ENCODE peak calls at places on chromosomes 6 and 20, in four cellular contexts. L is spleen, J is pancreas, W is left lung. F is an unnamed sample.

GRCh38 chr20:43662943-43663655 is 3.8 kb upstream of the MYBL2 start:
- DNase-seq in W (no peak), J (no peak), L (peak; percentile 32), F (no peak)

GRCh38 chr20:37406010-37406998 is 60.4 kb downstream of the SRC start:
- DNase-seq in L (no peak), W (peak; percentile 84), J (peak; percentile 50), F (peak; percentile 73)

GRCh38 chr6:168756009-168756634 is 315.1 kb downstream of the SMOC2 start:
- DNase-seq in W (no peak), J (no peak), L (no peak), F (no peak)

GRCh38 chr6:113122060-113122459 is 735.1 kb upstream of the MARCKS start:
- DNase-seq in W (no peak), L (no peak), J (no peak), F (no peak)

GRCh38 chr20:57399587-57400261 is 8.5 kb downstream of the RBM38 start:
- DNase-seq in J (peak; percentile 48), W (peak; percentile 65), L (peak; percentile 87), F (no peak)

GRCh38 chr6:144478487-144478886 is 193.4 kb downstream of the UTRN start:
- DNase-seq in W (no peak), L (no peak), J (no peak), F (no peak)

GRCh38 chr6:111865909-111866546 is 7.2 kb downstream of the FYN start:
- DNase-seq in L (no peak), J (no peak), W (no peak), F (no peak)

GRCh38 chr6:124881898-124882579 is 80.2 kb upstream of the RNF217 start:
- DNase-seq in W (no peak), L (no peak), J (no peak), F (no peak)

GRCh38 chr6:111586554-111586953 is 19.1 kb downstream of the TRAF3IP2 start:
- DNase-seq in J (no peak), L (no peak), W (no peak), F (no peak)

GRCh38 chr6:3227363-3228045 is at the start of gene TUBB2B:
- DNase-seq in W (peak; percentile 71), J (peak; percentile 78), L (no peak), F (no peak)

GRCh38 chr6:170080828-170081368 is 210.0 kb downstream of the DLL1 start:
- DNase-seq in W (peak; percentile 72), J (no peak), L (peak; percentile 64), F (no peak)

GRCh38 chr6:125251516-125252229 is 50.1 kb downstream of the HDDC2 start:
- DNase-seq in W (no peak), L (no peak), J (no peak), F (no peak)

GRCh38 chr6:138724015-138724414 is 49.6 kb upstream of the CCDC28A start:
- DNase-seq in J (no peak), L (no peak), W (no peak), F (no peak)

GRCh38 chr6:168877821-168878282 is 375.8 kb downstream of the THBS2 start:
- DNase-seq in W (no peak), L (no peak), J (no peak), F (no peak)

GRCh38 chr6:137923866-137924616 is 57.0 kb downstream of the TNFAIP3 start:
- DNase-seq in L (no peak), J (no peak), W (no peak), F (no peak)

GRCh38 chr6:103729658-103730057 is 1130.1 kb downstream of the HACE1 start:
- DNase-seq in L (no peak), J (no peak), W (no peak), F (no peak)

GRCh38 chr20:14673164-14673563 is 335.8 kb upstream of the FLRT3 start:
- DNase-seq in L (no peak), J (no peak), W (no peak), F (no peak)

GRCh38 chr6:162638931-162639574 is 88.5 kb downstream of the PRKN start:
- DNase-seq in W (no peak), L (no peak), J (no peak), F (no peak)

GRCh38 chr20:29873946-29874345 is 1383.5 kb upstream of the DEFB115 start:
- DNase-seq in W (peak; percentile 94), J (peak; percentile 94), L (peak; percentile 94), F (peak; percentile 41)

GRCh38 chr6:63380265-63380664 is 60.5 kb upstream of the LGSN start:
- DNase-seq in L (no peak), W (no peak), J (no peak), F (no peak)

GRCh38 chr6:124463271-124463670 is 499.0 kb upstream of the RNF217 start:
- DNase-seq in L (no peak), J (no peak), W (no peak), F (no peak)

GRCh38 chr20:8401491-8401890 is 269.4 kb downstream of the PLCB1 start:
- DNase-seq in L (no peak), J (no peak), W (no peak), F (no peak)

GRCh38 chr6:138499303-138499991 is at the start of gene NHSL1:
- DNase-seq in L (no peak), J (no peak), W (no peak), F (no peak)

GRCh38 chr6:28988536-28989415 is 16.3 kb downstream of the ZNF311 start:
- DNase-seq in L (peak; percentile 87), J (peak; percentile 70), W (peak; percentile 86), F (no peak)

GRCh38 chr6:2378891-2379652 is 133.7 kb upstream of the GMDS start:
- DNase-seq in W (no peak), L (no peak), J (no peak), F (no peak)

GRCh38 chr6:31558631-31559500 is 11.5 kb downstream of the NFKBIL1 start:
- DNase-seq in L (peak; percentile 88), J (no peak), W (peak; percentile 83), F (peak; percentile 58)

DNA sequence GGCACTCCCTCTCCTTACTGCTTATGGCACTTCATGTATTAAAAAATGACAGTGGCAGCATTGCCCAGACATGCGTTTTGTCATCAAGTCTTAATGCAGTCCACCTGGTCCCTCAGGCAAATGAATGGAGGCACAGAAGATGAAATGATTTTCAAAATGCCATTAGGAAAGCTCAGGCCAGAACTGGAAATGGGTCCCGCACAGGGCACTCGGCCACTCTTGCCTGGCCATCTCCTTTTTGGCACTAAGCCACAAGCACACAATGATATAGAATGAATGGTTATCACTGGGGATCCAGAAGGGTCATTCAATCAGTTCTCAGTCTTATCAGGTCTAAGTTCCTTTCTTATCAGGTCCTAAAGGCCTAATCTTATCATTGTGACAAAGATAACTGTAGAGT is 15.6 kb downstream of the MAS1 start:
- DNase-seq in J (no peak), L (no peak), W (no peak), F (no peak)
- H3K27ac ChIP-seq in J (no peak overlapping the region), L (no peak overlapping the region), W (no peak overlapping the region), F (no peak overlapping the region)

GRCh38 chr20:54172532-54172855 is 1.3 kb downstream of the CYP24A1 start:
- DNase-seq in W (no peak), L (no peak), J (no peak), F (no peak)
- H3K4me3 ChIP-seq in W (no peak overlapping the region), L (no peak overlapping the region), J (no peak overlapping the region), F (peak overlapping the region; percentile 40)

GRCh38 chr6:87700729-87701675 is 1.0 kb downstream of the AKIRIN2 start:
- DNase-seq in J (peak; percentile 85), W (peak; percentile 87), L (peak; percentile 92), F (no peak)
- TF ChIP-seq CTCF in J (no peak), W (no peak), L (no peak), F (no peak)

DNA sequence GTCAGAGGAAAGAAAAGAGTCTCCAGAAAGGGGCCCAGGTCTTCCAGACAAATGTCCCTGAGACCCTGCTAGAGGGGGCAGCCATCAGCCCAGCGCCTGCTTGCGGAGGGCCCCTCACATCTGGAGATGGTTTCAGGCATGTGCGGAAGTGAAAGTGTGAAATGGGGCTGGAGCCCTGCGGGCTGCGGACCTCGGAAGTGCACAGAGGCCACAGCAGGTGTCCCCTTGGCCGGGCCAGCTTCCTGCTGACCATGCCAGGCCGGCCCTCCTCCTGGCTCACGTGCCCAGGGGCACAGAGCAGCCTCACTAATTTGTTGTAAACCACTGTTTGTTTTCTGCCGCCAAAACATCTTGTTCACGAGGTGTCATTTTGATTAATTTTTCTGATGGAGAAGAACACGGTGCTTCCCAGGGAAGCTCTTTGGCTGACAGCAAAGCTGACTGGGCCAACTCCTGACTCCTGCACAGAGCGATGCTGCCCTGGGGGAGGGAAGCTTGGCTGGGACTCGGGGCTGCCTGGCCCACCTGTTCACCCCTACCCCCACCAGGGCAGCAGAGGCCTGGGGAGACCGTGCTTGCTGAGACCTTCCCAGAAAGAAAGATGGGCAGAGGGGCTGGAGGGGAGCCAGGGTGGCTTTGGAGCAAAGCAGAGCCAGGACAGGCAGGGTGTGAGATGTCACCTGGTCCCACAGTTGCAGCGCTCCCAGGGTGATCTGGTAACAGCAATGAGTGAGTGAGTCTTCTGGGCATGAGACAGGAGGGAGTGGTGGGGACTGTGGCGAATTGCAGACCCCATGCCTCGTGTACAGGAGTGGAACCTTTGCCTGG is 54.2 kb downstream of the BCAS4 start:
- DNase-seq in W (no peak), L (no peak), J (peak; percentile 83), F (no peak)
- H3K27ac ChIP-seq in W (no peak overlapping the region), L (no peak overlapping the region), J (peak overlapping the region; percentile 68), F (no peak overlapping the region)

GRCh38 chr6:27866370-27867050 is 45.7 kb downstream of the OR2B2 start:
- DNase-seq in W (no peak), J (no peak), L (no peak), F (no peak)
- H3K4me3 ChIP-seq in W (peak overlapping the region; percentile 52), J (no peak overlapping the region), L (peak overlapping the region; percentile 48), F (peak overlapping the region; percentile 76)

GRCh38 chr6:119119989-119120388 is 41.5 kb upstream of the FAM184A start:
- DNase-seq in J (no peak), W (no peak), L (no peak), F (no peak)

GRCh38 chr6:119112856-119113530 is 34.5 kb upstream of the FAM184A start:
- DNase-seq in W (no peak), L (no peak), J (no peak), F (no peak)

GRCh38 chr6:119110601-119111548 is 32.4 kb upstream of the FAM184A start:
- DNase-seq in L (no peak), W (no peak), J (no peak), F (no peak)

GRCh38 chr6:119121367-119121766 is 42.9 kb upstream of the FAM184A start:
- DNase-seq in W (no peak), J (no peak), L (no peak), F (no peak)

DNA sequence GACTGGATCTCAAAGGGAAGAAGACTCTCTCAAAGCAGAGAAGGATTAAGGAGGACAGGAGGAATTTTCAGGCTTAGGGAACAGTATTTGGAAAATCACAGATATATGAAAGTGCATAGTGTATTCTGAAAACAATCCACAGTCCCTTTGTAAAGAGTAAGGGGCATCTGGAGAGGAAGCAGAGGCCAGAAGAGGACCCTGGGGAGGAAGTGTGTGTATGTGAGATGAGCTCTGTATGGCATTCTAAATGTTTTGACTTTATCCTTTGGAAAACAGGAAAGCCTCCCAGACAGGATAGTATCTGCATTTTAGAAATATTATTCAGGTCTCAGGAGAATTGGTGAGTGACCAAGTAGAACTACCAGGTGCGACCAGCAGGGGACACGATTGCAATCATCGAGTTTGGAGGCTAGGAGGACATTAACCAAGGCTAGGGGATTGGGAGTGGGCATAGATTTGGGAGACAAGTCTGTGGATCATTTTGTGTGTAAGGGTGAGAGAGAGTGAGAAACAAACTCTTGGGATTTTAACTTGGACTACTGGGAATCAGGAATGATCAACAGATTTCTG is 38.3 kb upstream of the FAM184A start:
- DNase-seq in J (no peak), L (no peak), W (no peak), F (no peak)
- TF ChIP-seq CTCF in J (no peak), L (no peak), W (no peak), F (no peak)